ENCODE peak calls at places on chromosomes 16 and 17, in six cellular contexts. D, G, K, R, C and B are unnamed samples.

GRCh38 chr17:17760872-17761550 is 75.8 kb downstream of the SREBF1 start:
- DNase-seq in C (no peak), K (no peak), R (no peak), D (no peak), G (no peak), B (no peak)

GRCh38 chr16:67277294-67277998 is 1.9 kb upstream of the PLEKHG4 start:
- DNase-seq in D (no peak), R (peak; percentile 99), G (no peak), K (no peak), C (peak; percentile 38), B (no peak)

GRCh38 chr16:31427441-31428276 is 501 bp downstream of the COX6A2 start:
- DNase-seq in R (no peak), D (peak; percentile 43), G (peak; percentile 69), K (peak; percentile 77), C (peak; percentile 84), B (peak; percentile 91)

GRCh38 chr16:1839554-1839953 is 12.5 kb downstream of the FAHD1 start:
- DNase-seq in K (no peak), D (no peak), R (peak; percentile 45), C (no peak), G (no peak), B (no peak)

GRCh38 chr16:4008116-4008515 is 108.1 kb downstream of the ADCY9 start:
- DNase-seq in D (no peak), G (peak; percentile 56), R (no peak), C (no peak), K (no peak), B (no peak)

GRCh38 chr16:14364386-14365199 is 265.5 kb downstream of the PARN start:
- DNase-seq in D (no peak), K (no peak), C (no peak), G (peak; percentile 76), R (peak; percentile 52), B (no peak)

GRCh38 chr17:42819939-42820535 is 4.0 kb downstream of the BECN1 start:
- DNase-seq in K (no peak), G (peak; percentile 86), R (no peak), C (peak; percentile 33), D (no peak), B (no peak)

GRCh38 chr16:88681709-88682451 is 4.4 kb downstream of the SNAI3 start:
- DNase-seq in K (no peak), R (no peak), D (no peak), G (no peak), C (peak; percentile 43), B (peak; percentile 57)

GRCh38 chr16:71311553-71312158 is 22.5 kb upstream of the CMTR2 start:
- DNase-seq in G (peak; percentile 65), R (no peak), C (no peak), D (no peak), K (no peak), B (no peak)

GRCh38 chr17:45382982-45383381 is 49.7 kb downstream of the ARHGAP27 start:
- DNase-seq in K (no peak), G (no peak), R (no peak), C (no peak), D (no peak), B (no peak)

GRCh38 chr17:72118588-72119279 is 2.1 kb upstream of the SOX9 start:
- DNase-seq in C (peak; percentile 60), G (peak; percentile 75), D (no peak), K (no peak), R (no peak), B (peak; percentile 93)

GRCh38 chr16:2236362-2237075 is at the start of gene DNASE1L2:
- DNase-seq in C (no peak), D (no peak), G (peak; percentile 94), R (no peak), K (no peak), B (no peak)

GRCh38 chr16:383326-384020 is 1.7 kb upstream of the PGAP6 start:
- DNase-seq in R (no peak), K (peak; percentile 62), G (peak; percentile 85), D (no peak), C (no peak), B (no peak)

GRCh38 chr17:67491009-67491677 is 114.1 kb downstream of the PITPNC1 start:
- DNase-seq in R (peak; percentile 98), C (peak; percentile 90), K (peak; percentile 84), D (no peak), G (peak; percentile 49), B (peak; percentile 82)

GRCh38 chr16:68146583-68146982 is 61.4 kb downstream of the NFATC3 start:
- DNase-seq in C (no peak), R (peak; percentile 3), K (no peak), D (no peak), G (no peak), B (no peak)

GRCh38 chr16:10312784-10313724 is 72.8 kb upstream of the ATF7IP2 start:
- DNase-seq in R (no peak), C (no peak), G (no peak), D (no peak), K (no peak), B (peak; percentile 61)

GRCh38 chr17:82668631-82669099 is 20.4 kb upstream of the WDR45B start:
- DNase-seq in C (peak; percentile 45), G (peak; percentile 94), K (no peak), R (peak; percentile 11), D (no peak), B (no peak)

GRCh38 chr17:72838581-72838980 is 253.9 kb downstream of the SLC39A11 start:
- DNase-seq in G (no peak), R (no peak), K (no peak), D (no peak), C (no peak), B (no peak)

GRCh38 chr17:31704483-31704882 is 154.6 kb downstream of the COPRS start:
- DNase-seq in K (no peak), R (no peak), G (no peak), D (no peak), C (no peak), B (no peak)

GRCh38 chr17:74619077-74619673 is 4.4 kb downstream of the CD300E start:
- DNase-seq in R (no peak), K (no peak), G (no peak), D (no peak), C (no peak), B (no peak)

GRCh38 chr17:74201250-74201649 is 2.2 kb upstream of the RPL38 start:
- DNase-seq in C (peak; percentile 36), G (no peak), K (no peak), R (no peak), D (no peak), B (no peak)

GRCh38 chr16:50371936-50372595 is 3.3 kb upstream of the BRD7 start:
- DNase-seq in R (no peak), C (no peak), D (no peak), G (no peak), K (no peak), B (no peak)

GRCh38 chr17:18380471-18381157 is 3.0 kb downstream of the EVPLL start:
- DNase-seq in D (no peak), C (no peak), R (no peak), K (peak; percentile 55), G (peak; percentile 31), B (no peak)

GRCh38 chr17:13416748-13417363 is 184.9 kb downstream of the HS3ST3A1 start:
- DNase-seq in R (no peak), G (no peak), C (no peak), D (no peak), K (no peak), B (no peak)

GRCh38 chr17:235831-236640 is 54.6 kb upstream of the DOC2B start:
- DNase-seq in R (no peak), D (no peak), G (no peak), C (no peak), K (peak; percentile 51), B (peak; percentile 74)

GRCh38 chr17:31739300-31739699 is 119.7 kb downstream of the COPRS start:
- DNase-seq in R (no peak), D (no peak), K (no peak), C (no peak), G (no peak), B (no peak)

GRCh38 chr17:41919165-41919817 is 540 bp upstream of the ACLY start:
- DNase-seq in D (no peak), R (no peak), C (no peak), K (peak; percentile 80), G (peak; percentile 85), B (no peak)

GRCh38 chr17:7363311-7363710 is 8.4 kb downstream of the TMEM95 start:
- DNase-seq in K (no peak), R (no peak), G (no peak), D (no peak), C (no peak), B (no peak)

GRCh38 chr16:87851601-87852000 is 17.7 kb downstream of the SLC7A5 start:
- DNase-seq in R (no peak), D (no peak), K (no peak), C (no peak), G (peak; percentile 91), B (no peak)

GRCh38 chr17:77462101-77462500 is 321.3 kb downstream of the SEC14L1 start:
- DNase-seq in K (no peak), C (no peak), G (no peak), D (no peak), R (no peak), B (no peak)

GRCh38 chr16:12340151-12340733 is 363.7 kb downstream of the SNX29 start:
- DNase-seq in K (no peak), D (no peak), C (no peak), R (no peak), G (peak; percentile 80), B (no peak)

GRCh38 chr17:61574542-61575351 is 16.3 kb downstream of the NACA2 start:
- DNase-seq in G (peak; percentile 52), C (no peak), R (no peak), D (no peak), K (no peak), B (no peak)

GRCh38 chr16:70685061-70685937 is 554 bp downstream of the MTSS2 start:
- DNase-seq in D (no peak), G (peak; percentile 82), R (no peak), C (peak; percentile 26), K (no peak), B (no peak)

GRCh38 chr16:50771366-50771765 is 29.5 kb downstream of the CYLD start:
- DNase-seq in K (no peak), G (no peak), D (no peak), R (peak; percentile 11), C (no peak), B (no peak)

GRCh38 chr16:83843657-83844056 is 35.9 kb downstream of the HSBP1 start:
- DNase-seq in C (peak; percentile 19), K (no peak), D (no peak), R (no peak), G (peak; percentile 56), B (no peak)

GRCh38 chr17:4147751-4148310 is 4.8 kb downstream of the CYB5D2 start:
- DNase-seq in K (no peak), R (no peak), D (no peak), C (no peak), G (no peak), B (no peak)

GRCh38 chr16:28309811-28310311 is 17.5 kb downstream of the SBK1 start:
- DNase-seq in C (no peak), G (no peak), K (no peak), R (no peak), D (peak; percentile 88), B (no peak)

GRCh38 chr17:74295625-74296547 is 21.9 kb downstream of the DNAI2 start:
- DNase-seq in K (no peak), R (no peak), D (no peak), C (no peak), G (no peak), B (no peak)